ENCODE peak calls at places on chromosome 18, in ten cellular contexts. Z is cardiac muscle cell; V is activated CD8-positive, alpha-beta memory T cell treated with anti-CD3 and anti-CD28 coated beads for 4 hours; S is AG08395; D is stimulated activated CD8-positive, alpha-beta memory T cell treated with anti-CD3 and anti-CD28 coated beads, Interleukin-4, amount 100 ng/mL, for 48 hours; E is RCC 7860; Q is NCI-H1105 treated with DMSO at 0.1 percent for 48 hours; C is T follicular helper cell; B is kidney tubule cell; R is ACHN. X is an unnamed sample.

GRCh38 chr18:57249109-57249508 is 102.2 kb downstream of the BOD1L2 start:
- DNase-seq in B (no peak), S (no peak), C (no peak), R (no peak), D (no peak), Q (no peak), V (no peak), E (no peak), Z (no peak), X (no peak)

GRCh38 chr18:7671105-7671504 is 104.0 kb downstream of the PTPRM start:
- DNase-seq in Z (no peak), Q (no peak), V (no peak), R (no peak), B (no peak), C (no peak), D (no peak), E (no peak), S (no peak), X (no peak)

GRCh38 chr18:25299426-25299825 is 52.5 kb downstream of the ZNF521 start:
- DNase-seq in Z (peak), S (peak), R (no peak), Q (no peak), B (peak), C (no peak), E (no peak), V (no peak), D (no peak), X (no peak)

GRCh38 chr18:58235001-58235436 is 191.0 kb downstream of the NEDD4L start:
- DNase-seq in V (no peak), D (no peak), R (no peak), C (no peak), S (no peak), Z (no peak), Q (no peak), B (peak), E (no peak), X (no peak)

GRCh38 chr18:58272779-58273500 is 228.9 kb downstream of the NEDD4L start:
- DNase-seq in R (no peak), E (no peak), S (no peak), C (no peak), V (no peak), Q (no peak), B (no peak), Z (no peak), D (no peak), X (no peak)

GRCh38 chr18:62183578-62184195 is 3.2 kb downstream of the PIGN start:
- DNase-seq in C (peak), Q (peak), B (peak), V (peak), Z (peak), E (peak), S (peak), R (peak), D (peak), X (peak)

GRCh38 chr18:61148322-61148721 is 184.9 kb upstream of the CDH20 start:
- DNase-seq in B (no peak), Z (no peak), C (no peak), R (no peak), D (no peak), E (no peak), S (no peak), V (no peak), Q (no peak), X (no peak)

GRCh38 chr18:63119647-63120046 is 199.9 kb downstream of the BCL2 start:
- DNase-seq in Z (peak), E (peak), R (peak), D (peak), B (peak), Q (peak), C (no peak), S (peak), V (no peak), X (no peak)

GRCh38 chr18:79506191-79507075 is 110.7 kb downstream of the NFATC1 start:
- DNase-seq in C (no peak), S (peak), Z (peak), V (no peak), D (no peak), R (no peak), Q (no peak), E (no peak), B (no peak), X (no peak)

GRCh38 chr18:7890078-7890477 is 323.0 kb downstream of the PTPRM start:
- DNase-seq in D (no peak), Q (no peak), V (no peak), B (no peak), C (no peak), E (no peak), R (no peak), S (no peak), Z (no peak), X (no peak)

X was measured in activated T-cell treated with anti-CD3 and anti-CD28 coated beads for 1 hour.